ENCODE peak calls at places on chromosomes 5 and 9, in five cellular contexts. Y is hippocampal formation, U is substantia nigra, M is stomach, F is right lobe of liver. I is an unnamed sample.
A peak's percentile ranks its signal among the peaks of the same experiment; 100 is the strongest.

GRCh38 chr5:96324708-96325107 is 108.3 kb downstream of the PCSK1 start:
- DNase-seq in M (no peak), F (no peak), U (no peak), Y (no peak), I (no peak)

GRCh38 chr5:67059747-67060490 is 136.7 kb downstream of the CD180 start:
- DNase-seq in M (no peak), Y (no peak), F (no peak), U (no peak), I (no peak)

GRCh38 chr9:26524225-26524624 is 368.4 kb downstream of the CAAP1 start:
- DNase-seq in Y (peak; percentile 7), F (no peak), U (no peak), M (no peak), I (no peak)

GRCh38 chr9:108400267-108400666 is 455.5 kb downstream of the ACTL7B start:
- DNase-seq in Y (no peak), M (no peak), F (no peak), U (no peak), I (no peak)

GRCh38 chr9:10071579-10071978 is 541.2 kb downstream of the PTPRD start:
- DNase-seq in F (no peak), U (no peak), M (no peak), Y (no peak), I (no peak)

GRCh38 chr9:136833381-136834142 is 8.7 kb upstream of the AJM1 start:
- DNase-seq in Y (no peak), F (no peak), M (no peak), U (no peak), I (peak; percentile 25)

GRCh38 chr5:58383459-58383858 is 76.4 kb downstream of the PLK2 start:
- DNase-seq in U (no peak), Y (no peak), M (no peak), F (no peak), I (no peak)

GRCh38 chr9:14313378-14313940 is 482 bp downstream of the NFIB start:
- DNase-seq in Y (no peak), F (peak; percentile 32), U (no peak), M (peak; percentile 38), I (peak; percentile 66)

GRCh38 chr5:172046613-172047012 is 40.2 kb upstream of the FBXW11 start:
- DNase-seq in F (no peak), M (no peak), U (no peak), Y (no peak), I (no peak)

GRCh38 chr9:75167281-75167680 is 79.0 kb downstream of the OSTF1 start:
- DNase-seq in F (no peak), M (no peak), Y (no peak), U (no peak), I (no peak)